ENCODE peak calls at places on chromosomes 4 and X, in six cellular contexts. T, N, B, D, E and L are unnamed samples.

GRCh38 chr4:95027906-95028618 is 270.3 kb downstream of the BMPR1B start:
- DNase-seq in T (no peak), N (no peak), B (no peak), D (no peak), E (no peak), L (no peak)

GRCh38 chr4:7210818-7211217 is 18.5 kb downstream of the SORCS2 start:
- DNase-seq in T (no peak), N (no peak), B (no peak), D (no peak), E (peak; percentile 33), L (no peak)

GRCh38 chrX:104432321-104432720 is 133.7 kb upstream of the IL1RAPL2 start:
- DNase-seq in T (no peak), N (no peak), B (no peak), D (no peak), E (peak; percentile 36), L (no peak)

GRCh38 chr4:87353592-87353991 is 30.9 kb upstream of the HSD17B13 start:
- DNase-seq in T (peak; percentile 67), N (peak; percentile 13), B (peak; percentile 16), D (peak; percentile 29), E (peak; percentile 48), L (peak; percentile 22)

GRCh38 chr4:176499518-176499917 is 179.8 kb downstream of the SPCS3 start:
- DNase-seq in T (peak; percentile 25), N (no peak), B (no peak), D (no peak), E (peak; percentile 33), L (no peak)

GRCh38 chr4:141346144-141346543 is 125.4 kb downstream of the ZNF330 start:
- DNase-seq in T (peak; percentile 73), N (no peak), B (peak; percentile 31), D (peak; percentile 13), E (peak; percentile 70), L (peak; percentile 48)

GRCh38 chr4:99848576-99848975 is 31.9 kb downstream of the DAPP1 start:
- DNase-seq in T (no peak), N (peak; percentile 68), B (no peak), D (no peak), E (no peak), L (no peak)

GRCh38 chr4:81605278-81605677 is 133.6 kb upstream of the RASGEF1B start:
- DNase-seq in T (no peak), N (no peak), B (no peak), D (no peak), E (no peak), L (no peak)

GRCh38 chr4:26088433-26088928 is 174.5 kb downstream of the SMIM20 start:
- DNase-seq in T (no peak), N (peak; percentile 80), B (no peak), D (no peak), E (no peak), L (peak; percentile 76)

GRCh38 chr4:183171484-183172267 is 72.6 kb downstream of the WWC2 start:
- DNase-seq in T (peak; percentile 53), N (no peak), B (no peak), D (peak; percentile 67), E (peak; percentile 66), L (no peak)

DNA sequence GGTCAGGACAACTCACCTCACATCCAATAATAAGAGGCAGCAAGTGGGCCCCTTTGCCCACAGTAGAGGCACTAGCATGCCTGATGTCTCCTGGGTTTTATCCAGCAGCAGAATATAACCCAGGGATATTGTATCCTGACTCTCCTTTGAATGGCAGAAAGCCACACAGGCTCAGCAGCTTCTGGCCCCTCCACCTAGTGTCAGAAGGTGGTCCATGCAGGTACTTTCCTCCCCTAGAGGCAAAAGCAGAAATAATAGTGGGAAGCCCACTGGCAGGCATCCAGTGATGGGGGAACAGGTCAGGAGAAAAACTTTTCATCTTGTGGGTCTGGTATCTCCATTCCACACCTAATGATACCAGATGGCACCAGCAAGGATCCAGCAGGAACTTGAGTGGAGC is 75.5 kb upstream of the IRS4 start:
- DNase-seq in T (no peak), N (no peak), B (peak; percentile 1), D (peak; percentile 5), E (no peak), L (no peak)
- TF ChIP-seq MYC in T (no peak), N (no peak), B (no peak), D (no peak), E (no peak), L (no peak)

GRCh38 chrX:12142661-12143060 is 4.4 kb downstream of the FRMPD4 start:
- DNase-seq in T (no peak), N (no peak), B (no peak), D (no peak), E (no peak), L (no peak)
- TF ChIP-seq MAX in T (no peak), N (no peak), B (no peak), D (no peak), E (no peak), L (no peak)

GRCh38 chrX:100931925-100932285 is 3.2 kb upstream of the XKRX start:
- DNase-seq in T (no peak), N (no peak), B (no peak), D (no peak), E (no peak), L (no peak)

GRCh38 chrX:100924370-100924769 is 4.3 kb downstream of the XKRX start:
- DNase-seq in T (no peak), N (no peak), B (no peak), D (no peak), E (no peak), L (no peak)

GRCh38 chrX:100931218-100931924 is 2.7 kb upstream of the XKRX start:
- DNase-seq in T (no peak), N (no peak), B (no peak), D (no peak), E (no peak), L (peak; percentile 7)

GRCh38 chrX:100926453-100926852 is 2.3 kb downstream of the XKRX start:
- DNase-seq in T (no peak), N (no peak), B (no peak), D (no peak), E (no peak), L (no peak)

GRCh38 chrX:100928660-100929613 is at the start of gene XKRX:
- DNase-seq in T (peak; percentile 26), N (no peak), B (peak; percentile 14), D (no peak), E (peak; percentile 23), L (no peak)
- TF ChIP-seq POLR2A in T (no peak), N (no peak), B (no peak), D (no peak), E (no peak), L (no peak)

GRCh38 chrX:135086197-135086854 is 34.0 kb downstream of the ETDB start:
- DNase-seq in T (peak; percentile 59), N (peak; percentile 15), B (peak; percentile 77), D (peak; percentile 39), E (peak; percentile 66), L (peak; percentile 69)
- TF ChIP-seq MYC in T (no peak), N (no peak), B (no peak), D (no peak), E (no peak), L (no peak)

GRCh38 chrX:50779694-50780093 is 34.3 kb downstream of the SHROOM4 start:
- DNase-seq in T (peak; percentile 9), N (no peak), B (no peak), D (no peak), E (no peak), L (no peak)
- TF ChIP-seq MAX in T (no peak), N (no peak), B (no peak), D (no peak), E (no peak), L (no peak)

DNA sequence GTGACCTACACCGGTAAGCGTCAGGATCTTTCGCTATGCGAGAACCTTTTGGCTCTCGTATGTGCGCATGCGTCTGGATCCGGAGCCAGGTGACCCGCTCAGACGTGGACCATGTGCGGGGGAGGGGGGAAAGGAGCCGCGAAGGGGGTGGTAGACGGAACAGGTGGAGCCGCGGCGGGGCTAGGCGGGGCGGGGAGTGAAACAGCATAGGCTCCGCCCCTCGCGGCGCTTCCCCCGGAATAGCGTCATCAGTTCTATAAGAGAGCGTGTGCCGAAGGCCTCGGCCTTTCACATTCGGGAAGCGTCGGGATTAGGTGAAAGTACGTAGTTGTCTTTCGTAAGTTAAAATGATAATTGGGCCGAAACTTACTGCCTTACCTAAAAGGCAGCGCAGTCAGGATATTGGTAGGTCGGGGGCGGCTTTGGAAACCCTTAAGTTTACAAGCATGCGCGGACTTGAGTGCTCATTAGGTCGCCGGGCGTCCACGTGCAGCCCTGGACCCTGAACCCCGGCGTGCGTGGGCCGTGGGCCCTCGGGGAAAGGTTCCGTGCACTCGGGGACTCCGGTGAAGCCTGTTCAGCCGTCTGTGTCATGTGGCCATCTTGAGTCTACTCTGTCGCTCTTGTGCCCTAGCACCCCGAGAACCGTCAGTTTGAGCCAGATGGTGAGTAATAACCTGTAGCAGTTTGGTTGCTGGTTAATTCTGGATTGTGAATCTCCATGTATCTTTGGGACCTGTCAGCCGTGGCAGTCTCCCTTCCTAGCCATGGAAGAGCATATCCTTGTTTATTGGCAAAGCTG is 74.1 kb downstream of the PRSS12 start:
- DNase-seq in T (peak; percentile 91), N (peak; percentile 89), B (peak; percentile 97), D (peak; percentile 93), E (peak; percentile 93), L (peak; percentile 95)
- TF ChIP-seq POLR2A in T (peak; percentile 99), N (peak; percentile 94), B (peak; percentile 100), D (peak; percentile 96), E (peak; percentile 67), L (peak; percentile 98)